ENCODE peak calls at places on chromosomes 16 and 17, in seven cellular contexts. E is GM20000, Q is stomach, I is lower lobe of right lung, U is heart left ventricle, M is neural progenitor cell, B is AG10803. H is an unnamed sample.

GRCh38 chr17:73272906-73273218 is 11.2 kb upstream of the CPSF4L start:
- DNase-seq in B (no peak), Q (no peak), E (no peak), I (no peak), M (no peak), U (no peak), H (no peak)

GRCh38 chr17:28405632-28406477 is at the start of gene SLC46A1:
- DNase-seq in E (peak), U (peak), Q (peak), I (peak), M (peak), B (peak), H (peak)

GRCh38 chr16:89167425-89167941 is 4.1 kb upstream of the CDH15 start:
- DNase-seq in E (peak), Q (peak), I (peak), M (peak), B (peak), U (peak), H (peak)

GRCh38 chr16:25570131-25570530 is 121.6 kb upstream of the HS3ST4 start:
- DNase-seq in U (no peak), B (no peak), M (no peak), E (no peak), I (no peak), Q (no peak), H (no peak)

GRCh38 chr17:49468827-49469385 is 26.2 kb upstream of the NGFR start:
- DNase-seq in B (peak), E (no peak), M (no peak), Q (no peak), U (no peak), I (no peak), H (no peak)

GRCh38 chr16:87541882-87542234 is 49.0 kb upstream of the ZCCHC14 start:
- DNase-seq in Q (no peak), U (peak), B (no peak), M (no peak), I (no peak), E (no peak), H (no peak)

GRCh38 chr16:55370762-55371482 is 46.9 kb downstream of the IRX6 start:
- DNase-seq in B (peak), Q (peak), M (peak), I (peak), E (peak), U (peak), H (peak)

GRCh38 chr17:50565559-50566350 is 5.2 kb downstream of the CACNA1G start:
- DNase-seq in U (no peak), B (no peak), Q (no peak), I (no peak), M (peak), E (no peak), H (no peak)

GRCh38 chr17:77616243-77616731 is 342.2 kb upstream of the TNRC6C start:
- DNase-seq in U (no peak), E (no peak), M (no peak), B (peak), I (no peak), Q (no peak), H (no peak)

GRCh38 chr17:7435676-7436555 is 681 bp downstream of the TMEM102 start:
- DNase-seq in E (peak), B (no peak), Q (peak), I (peak), U (peak), M (peak), H (no peak)

GRCh38 chr16:87838643-87839541 is 30.4 kb downstream of the SLC7A5 start:
- DNase-seq in I (no peak), Q (peak), U (peak), M (peak), E (no peak), B (no peak), H (no peak)

GRCh38 chr16:17607624-17608023 is 136.9 kb upstream of the XYLT1 start:
- DNase-seq in E (no peak), I (no peak), Q (no peak), U (no peak), B (no peak), M (no peak), H (no peak)

GRCh38 chr16:83713597-83713996 is 94.2 kb upstream of the HSBP1 start:
- DNase-seq in B (no peak), Q (no peak), M (no peak), U (no peak), I (peak), E (no peak), H (no peak)

GRCh38 chr16:77273-77806 is 685 bp upstream of the MPG start:
- DNase-seq in M (peak), I (peak), Q (peak), U (peak), B (peak), E (peak), H (peak)

GRCh38 chr17:50028207-50029120 is 27.4 kb upstream of the ITGA3 start:
- DNase-seq in E (peak), Q (no peak), U (no peak), I (peak), M (peak), B (peak), H (no peak)

GRCh38 chr16:67649494-67649931 is 4.6 kb downstream of the CARMIL2 start:
- DNase-seq in E (no peak), M (peak), I (peak), B (no peak), Q (no peak), U (no peak), H (no peak)

GRCh38 chr16:30472328-30472942 is at the start of gene ITGAL:
- DNase-seq in M (no peak), E (peak), B (no peak), U (peak), I (peak), Q (peak), H (no peak)

GRCh38 chr16:78002915-78003538 is 19.3 kb upstream of the CLEC3A start:
- DNase-seq in U (peak), I (peak), B (peak), M (peak), E (peak), Q (peak), H (no peak)

GRCh38 chr17:81339180-81339501 is 44.0 kb upstream of the SLC38A10 start:
- DNase-seq in M (peak), Q (no peak), U (no peak), B (no peak), E (no peak), I (no peak), H (no peak)

GRCh38 chr16:12613131-12613991 is 190.3 kb downstream of the CPPED1 start:
- DNase-seq in U (no peak), Q (no peak), B (peak), M (no peak), E (no peak), I (no peak), H (no peak)

GRCh38 chr16:53789159-53789558 is 85.2 kb downstream of the FTO start:
- DNase-seq in Q (no peak), B (peak), U (no peak), M (no peak), I (no peak), E (no peak), H (no peak)

GRCh38 chr16:85645021-85645589 is 32.0 kb downstream of the GSE1 start:
- DNase-seq in I (no peak), U (no peak), E (no peak), M (no peak), B (no peak), Q (peak), H (no peak)

DNA sequence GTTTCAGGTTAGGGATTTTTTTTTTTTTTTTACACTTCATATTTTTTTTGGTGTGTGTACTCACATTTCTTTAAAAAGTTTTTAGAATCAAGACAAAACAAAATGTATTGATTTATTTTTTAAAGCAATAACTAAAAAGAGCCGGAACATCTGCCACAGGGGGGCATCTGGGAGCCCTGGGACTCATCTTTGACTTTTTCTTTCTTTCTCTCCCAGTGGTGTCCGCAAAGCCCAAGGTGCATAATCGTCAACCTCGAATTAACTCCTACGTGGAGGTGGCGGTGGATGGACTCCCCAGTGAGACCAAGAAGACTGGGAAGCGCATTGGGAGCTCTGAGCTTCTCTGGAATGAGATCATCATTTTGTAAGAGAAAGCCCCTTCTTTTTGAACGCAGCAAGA is 36.3 kb downstream of the WWP2 start:
- DNase-seq in U (no peak), I (no peak), M (peak), B (peak), E (no peak), Q (no peak), H (no peak)
- TF ChIP-seq CTCF in U (no peak), I (no peak), M (peak), B (peak), E (no peak), Q (no peak), H (no peak)

GRCh38 chr17:75998327-75998795 is 2.3 kb upstream of the CDK3 start:
- DNase-seq in B (no peak), M (no peak), U (peak), Q (no peak), E (no peak), I (no peak), H (no peak)

GRCh38 chr17:76000016-76000754 is 470 bp upstream of the CDK3 start:
- DNase-seq in M (peak), B (no peak), Q (peak), I (peak), U (peak), E (peak), H (peak)

GRCh38 chr17:76003915-76004314 is 3.3 kb downstream of the CDK3 start:
- DNase-seq in Q (no peak), E (no peak), I (no peak), B (no peak), U (no peak), M (no peak), H (no peak)

GRCh38 chr17:76002100-76002499 is 1.4 kb downstream of the CDK3 start:
- DNase-seq in M (no peak), U (no peak), E (no peak), I (no peak), B (no peak), Q (no peak), H (no peak)

DNA sequence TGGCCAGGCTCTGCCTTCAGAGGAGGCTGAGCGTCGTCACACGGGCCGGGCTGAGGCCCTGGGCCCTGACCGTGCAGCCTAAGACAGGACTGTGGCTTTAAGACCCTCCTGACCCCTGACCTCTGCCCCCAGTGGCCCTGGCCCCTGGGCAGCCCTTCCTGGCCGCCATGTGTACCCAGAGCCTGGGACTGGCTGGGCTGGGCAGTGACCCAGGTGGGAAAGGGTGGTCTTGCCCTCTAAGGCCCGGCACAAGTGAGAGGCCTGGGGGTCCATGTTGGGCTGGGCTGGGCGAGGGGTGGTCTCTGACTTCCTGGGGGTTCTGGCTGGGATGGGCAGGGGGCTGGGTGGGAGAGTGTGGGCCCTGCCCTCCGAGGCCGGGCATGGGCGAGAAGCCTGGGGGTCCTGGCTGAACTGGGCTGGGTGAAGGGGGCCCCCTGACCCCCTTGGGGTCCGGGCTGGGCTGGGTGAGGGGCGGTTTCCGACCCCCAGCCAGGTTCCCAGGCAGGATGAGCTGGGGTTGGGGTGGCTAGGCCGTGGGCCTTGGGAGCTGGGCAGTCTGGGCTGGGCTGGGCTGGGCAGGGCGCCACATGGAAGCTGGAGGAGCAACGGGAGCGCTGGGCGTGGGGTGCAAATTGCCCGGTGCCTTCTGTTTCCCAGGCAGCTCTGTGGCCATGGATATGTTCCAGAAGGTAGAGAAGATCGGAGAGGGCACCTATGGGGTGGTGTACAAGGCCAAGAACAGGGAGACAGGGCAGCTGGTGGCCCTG is at the start of gene CDK3:
- DNase-seq in M (no peak), I (peak), B (no peak), E (peak), U (peak), Q (no peak), H (no peak)
- TF ChIP-seq CTCF in M (no peak), I (no peak), B (no peak), E (no peak), U (no peak), Q (no peak), H (no peak)

GRCh38 chr17:45234641-45235040 is 13.0 kb downstream of the FMNL1 start:
- DNase-seq in B (no peak), U (no peak), I (no peak), Q (no peak), E (no peak), M (peak), H (no peak)
- TF ChIP-seq CTCF in B (peak), U (no peak), I (peak), Q (no peak), E (peak), M (peak), H (peak)

DNA sequence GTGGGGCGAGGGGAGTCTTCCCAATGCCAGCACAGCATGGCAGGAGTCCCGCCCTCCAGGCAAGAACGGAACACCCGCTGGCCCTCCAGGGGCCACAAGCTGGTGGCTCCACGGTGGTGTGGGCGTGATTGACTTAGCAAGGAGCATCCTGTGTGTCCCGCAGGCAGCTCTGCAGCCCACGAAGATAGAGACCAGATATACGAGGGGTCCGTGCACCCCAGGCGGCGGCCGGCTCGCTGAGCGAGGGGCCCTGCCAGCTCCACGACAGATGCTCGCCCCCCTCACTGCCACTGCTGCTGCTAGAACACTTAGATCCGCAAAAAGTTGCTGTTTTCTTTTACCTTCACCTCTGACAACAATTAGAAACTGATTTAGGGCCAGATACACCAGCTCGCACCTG is 10.0 kb upstream of the CACNA1H start:
- DNase-seq in M (no peak), E (no peak), B (no peak), U (no peak), I (no peak), Q (no peak), H (no peak)
- TF ChIP-seq CTCF in M (no peak), E (no peak), B (no peak), U (no peak), I (no peak), Q (no peak), H (no peak)

DNA sequence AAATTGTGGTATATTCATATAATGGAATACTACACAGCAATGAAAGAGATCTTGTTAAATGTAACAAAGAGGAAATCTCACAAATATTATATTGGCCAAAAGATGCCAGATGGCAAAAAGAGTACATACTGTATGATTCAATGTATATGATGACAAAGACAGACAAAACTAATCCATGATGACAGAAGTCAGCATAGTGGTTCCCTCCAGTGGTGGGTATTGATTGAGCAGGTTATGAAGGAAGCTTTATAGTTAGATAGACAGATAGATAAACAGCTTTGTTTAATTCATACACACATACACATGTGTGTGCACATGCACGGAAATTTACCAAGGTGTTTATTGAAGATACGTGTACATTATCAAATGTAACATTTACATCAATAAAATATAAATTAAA is 74.4 kb upstream of the SMIM36 start:
- DNase-seq in Q (no peak), I (no peak), B (no peak), E (no peak), U (no peak), M (no peak), H (no peak)
- TF ChIP-seq CTCF in Q (no peak), I (no peak), B (no peak), E (no peak), U (no peak), M (no peak), H (no peak)

GRCh38 chr16:4200000-4200780 is 41.7 kb downstream of the SRL start:
- DNase-seq in I (peak), B (peak), E (peak), Q (peak), U (peak), M (peak), H (peak)
- TF ChIP-seq CTCF in I (peak), B (peak), E (peak), Q (no peak), U (peak), M (peak), H (peak)

GRCh38 chr16:20773679-20774078 is 9.9 kb downstream of the ACSM3 start:
- DNase-seq in U (no peak), B (no peak), Q (no peak), I (no peak), M (no peak), E (no peak), H (no peak)

DNA sequence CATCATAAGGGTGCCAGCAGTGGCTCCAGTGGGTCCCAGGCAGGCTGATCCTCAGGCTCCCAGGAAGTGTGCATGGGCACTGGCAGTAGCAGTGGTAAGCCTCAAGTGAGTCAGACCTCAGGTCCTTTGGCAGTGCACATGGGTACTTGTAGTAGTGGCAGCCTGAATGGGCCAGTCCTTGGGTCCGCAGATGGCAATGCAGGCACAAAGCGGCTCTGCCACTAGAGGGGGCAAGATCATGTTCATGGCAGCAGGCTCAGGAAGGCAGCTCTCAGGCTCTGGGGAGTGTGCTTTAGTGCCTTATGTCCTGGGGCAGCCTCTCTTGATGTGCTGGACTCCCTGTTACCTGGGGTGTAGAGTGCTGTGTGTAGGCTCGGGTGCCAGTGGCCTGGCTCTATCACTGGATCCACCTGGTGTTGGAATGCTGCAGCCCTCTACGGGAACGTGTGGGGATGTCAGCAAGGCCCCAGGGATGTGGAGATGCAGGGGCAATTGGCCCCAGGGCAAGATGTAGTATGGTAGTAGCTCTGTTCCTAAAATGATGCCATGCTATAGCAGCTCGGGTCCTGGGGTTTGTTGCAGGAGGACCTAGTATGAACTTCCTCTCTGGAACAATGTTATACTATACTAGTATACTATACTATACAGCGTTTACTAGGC is 11.0 kb downstream of the ACSM3 start:
- DNase-seq in E (peak), I (peak), B (peak), M (peak), Q (peak), U (peak), H (no peak)
- TF ChIP-seq CTCF in E (peak), I (peak), B (peak), M (peak), Q (no peak), U (peak), H (peak)

GRCh38 chr17:8632087-8632486 is 1.6 kb upstream of the MYH10 start:
- DNase-seq in E (no peak), U (no peak), I (no peak), Q (no peak), M (peak), B (no peak), H (no peak)

GRCh38 chr17:8630227-8630801 is at the start of gene MYH10:
- DNase-seq in I (peak), B (no peak), U (peak), E (no peak), M (no peak), Q (no peak), H (no peak)

GRCh38 chr17:8629371-8630226 is 926 bp downstream of the MYH10 start:
- DNase-seq in E (peak), U (peak), Q (no peak), M (peak), B (peak), I (peak), H (no peak)

GRCh38 chr17:8631554-8631877 is 991 bp upstream of the MYH10 start:
- DNase-seq in I (no peak), Q (no peak), U (no peak), M (no peak), B (no peak), E (no peak), H (no peak)

GRCh38 chr17:8630802-8631553 is 453 bp upstream of the MYH10 start:
- DNase-seq in E (peak), Q (peak), U (peak), I (peak), B (peak), M (peak), H (peak)
- TF ChIP-seq CTCF in E (no peak), Q (no peak), U (no peak), I (peak), B (no peak), M (peak), H (no peak)

GRCh38 chr16:15425861-15426260 is 8.5 kb upstream of the BMERB1 start:
- DNase-seq in U (no peak), I (no peak), Q (no peak), M (no peak), B (no peak), E (no peak), H (no peak)

GRCh38 chr16:15422222-15422621 is 12.2 kb upstream of the BMERB1 start:
- DNase-seq in I (no peak), E (no peak), M (no peak), U (no peak), B (no peak), Q (peak), H (no peak)

GRCh38 chr16:15427648-15428239 is 6.6 kb upstream of the BMERB1 start:
- DNase-seq in M (peak), U (peak), B (peak), I (peak), Q (peak), E (peak), H (peak)
- TF ChIP-seq CTCF in M (peak), U (peak), B (peak), I (peak), Q (no peak), E (peak), H (peak)

DNA sequence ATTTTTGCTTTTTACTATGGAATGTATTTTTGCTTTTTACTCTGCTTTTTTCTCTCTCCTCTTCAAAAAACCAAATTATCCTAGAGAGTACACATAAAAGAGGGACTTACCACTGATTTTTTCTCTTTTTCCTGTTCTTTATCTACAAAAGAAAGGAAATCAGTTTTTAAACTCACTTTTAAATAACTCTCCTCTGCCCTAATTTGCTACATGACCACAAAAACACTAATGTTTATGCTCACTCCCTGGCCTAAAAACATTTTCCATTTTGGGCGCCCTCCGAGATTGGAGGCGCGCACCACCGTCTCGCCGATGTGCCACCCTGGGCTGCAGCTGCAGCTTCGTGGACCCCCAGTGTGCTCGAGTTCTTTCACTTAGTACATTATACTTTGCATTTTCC is 1.1 kb downstream of the TK2 start:
- DNase-seq in M (no peak), B (no peak), E (no peak), I (no peak), Q (no peak), U (no peak), H (no peak)
- TF ChIP-seq CTCF in M (no peak), B (no peak), E (no peak), I (no peak), Q (no peak), U (no peak), H (no peak)

H was measured in D721Med.